ENCODE peak calls at places on chromosome 17, in five cellular contexts. One of them, this sample, is unnamed.

GRCh38 chr17:65121916-65122821 is 15.0 kb upstream of the RGS9 start:
- DNase-seq in sigmoid colon: no peak
- DNase-seq in heart right ventricle: no peak
- DNase-seq in adrenal gland: no peak
- DNase-seq in neural progenitor cell: no peak
- DNase-seq in this sample: no peak

GRCh38 chr17:64418506-64419339 is 28.1 kb upstream of the PECAM1 start:
- DNase-seq in sigmoid colon: peak; percentile 41
- DNase-seq in heart right ventricle: no peak
- DNase-seq in adrenal gland: no peak
- DNase-seq in neural progenitor cell: peak; percentile 69
- DNase-seq in this sample: peak; percentile 40

GRCh38 chr17:32586666-32587065 is 99.9 kb downstream of the CDK5R1 start:
- DNase-seq in sigmoid colon: no peak
- DNase-seq in heart right ventricle: no peak
- DNase-seq in adrenal gland: no peak
- DNase-seq in neural progenitor cell: no peak
- DNase-seq in this sample: no peak

GRCh38 chr17:21131090-21131616 is 4.4 kb downstream of the DHRS7B start:
- DNase-seq in sigmoid colon: no peak
- DNase-seq in heart right ventricle: no peak
- DNase-seq in adrenal gland: no peak
- DNase-seq in neural progenitor cell: no peak
- DNase-seq in this sample: no peak

GRCh38 chr17:1197781-1198490 is 18.2 kb upstream of the ABR start:
- DNase-seq in sigmoid colon: peak; percentile 92
- DNase-seq in heart right ventricle: peak; percentile 81
- DNase-seq in adrenal gland: peak; percentile 83
- DNase-seq in neural progenitor cell: no peak
- DNase-seq in this sample: peak; percentile 91

GRCh38 chr17:18181358-18181757 is 2.3 kb upstream of the ALKBH5 start:
- DNase-seq in sigmoid colon: no peak
- DNase-seq in heart right ventricle: no peak
- DNase-seq in adrenal gland: no peak
- DNase-seq in neural progenitor cell: no peak
- DNase-seq in this sample: no peak

GRCh38 chr17:35898283-35899070 is 18.3 kb upstream of the CCL5 start:
- DNase-seq in sigmoid colon: no peak
- DNase-seq in heart right ventricle: peak; percentile 9
- DNase-seq in adrenal gland: peak; percentile 60
- DNase-seq in neural progenitor cell: no peak
- DNase-seq in this sample: no peak

GRCh38 chr17:10198509-10199249 is at the start of gene GAS7:
- DNase-seq in sigmoid colon: peak; percentile 84
- DNase-seq in heart right ventricle: peak; percentile 74
- DNase-seq in adrenal gland: peak; percentile 35
- DNase-seq in neural progenitor cell: peak; percentile 91
- DNase-seq in this sample: peak; percentile 84

GRCh38 chr17:29563816-29564215 is 3.0 kb downstream of the ABHD15 start:
- DNase-seq in sigmoid colon: no peak
- DNase-seq in heart right ventricle: no peak
- DNase-seq in adrenal gland: no peak
- DNase-seq in neural progenitor cell: no peak
- DNase-seq in this sample: no peak

GRCh38 chr17:28425206-28425605 is 19.2 kb upstream of the SLC46A1 start:
- DNase-seq in sigmoid colon: no peak
- DNase-seq in heart right ventricle: no peak
- DNase-seq in adrenal gland: no peak
- DNase-seq in neural progenitor cell: no peak
- DNase-seq in this sample: no peak

GRCh38 chr17:9228408-9229159 is 207.3 kb downstream of the NTN1 start:
- DNase-seq in sigmoid colon: no peak
- DNase-seq in heart right ventricle: no peak
- DNase-seq in adrenal gland: no peak
- DNase-seq in neural progenitor cell: no peak
- DNase-seq in this sample: no peak

GRCh38 chr17:15456972-15457722 is 10.3 kb downstream of the CDRT4 start:
- DNase-seq in sigmoid colon: peak; percentile 95
- DNase-seq in heart right ventricle: peak; percentile 70
- DNase-seq in adrenal gland: no peak
- DNase-seq in neural progenitor cell: no peak
- DNase-seq in this sample: no peak

GRCh38 chr17:48642059-48642842 is 16.1 kb upstream of the HOXB9 start:
- DNase-seq in sigmoid colon: peak; percentile 56
- DNase-seq in heart right ventricle: no peak
- DNase-seq in adrenal gland: no peak
- DNase-seq in neural progenitor cell: peak; percentile 48
- DNase-seq in this sample: no peak

GRCh38 chr17:28547623-28548416 is 4.6 kb downstream of the UNC119 start:
- DNase-seq in sigmoid colon: peak; percentile 79
- DNase-seq in heart right ventricle: peak; percentile 73
- DNase-seq in adrenal gland: peak; percentile 80
- DNase-seq in neural progenitor cell: peak; percentile 85
- DNase-seq in this sample: peak; percentile 87

GRCh38 chr17:35889818-35890773 is 9.9 kb upstream of the CCL5 start:
- DNase-seq in sigmoid colon: no peak
- DNase-seq in heart right ventricle: no peak
- DNase-seq in adrenal gland: peak; percentile 36
- DNase-seq in neural progenitor cell: peak; percentile 11
- DNase-seq in this sample: no peak

GRCh38 chr17:69696645-69697044 is 282.1 kb downstream of the MAP2K6 start:
- DNase-seq in sigmoid colon: peak; percentile 62
- DNase-seq in heart right ventricle: no peak
- DNase-seq in adrenal gland: no peak
- DNase-seq in neural progenitor cell: no peak
- DNase-seq in this sample: no peak

GRCh38 chr17:17020821-17021193 is 21.4 kb upstream of the MPRIP start:
- DNase-seq in sigmoid colon: no peak
- DNase-seq in heart right ventricle: no peak
- DNase-seq in adrenal gland: no peak
- DNase-seq in neural progenitor cell: no peak
- DNase-seq in this sample: peak; percentile 49

GRCh38 chr17:75105269-75106080 is 4.3 kb upstream of the ARMC7 start:
- DNase-seq in sigmoid colon: no peak
- DNase-seq in heart right ventricle: no peak
- DNase-seq in adrenal gland: peak; percentile 72
- DNase-seq in neural progenitor cell: peak; percentile 72
- DNase-seq in this sample: peak; percentile 83

GRCh38 chr17:50049636-50050035 is 6.3 kb upstream of the ITGA3 start:
- DNase-seq in sigmoid colon: no peak
- DNase-seq in heart right ventricle: no peak
- DNase-seq in adrenal gland: peak; percentile 9
- DNase-seq in neural progenitor cell: no peak
- DNase-seq in this sample: no peak

GRCh38 chr17:2181206-2181983 is 122.2 kb downstream of the SMG6 start:
- DNase-seq in sigmoid colon: peak; percentile 94
- DNase-seq in heart right ventricle: peak; percentile 80
- DNase-seq in adrenal gland: peak; percentile 87
- DNase-seq in neural progenitor cell: peak; percentile 38
- DNase-seq in this sample: no peak

GRCh38 chr17:61641715-61642114 is 50.7 kb upstream of the NACA2 start:
- DNase-seq in sigmoid colon: no peak
- DNase-seq in heart right ventricle: no peak
- DNase-seq in adrenal gland: no peak
- DNase-seq in neural progenitor cell: no peak
- DNase-seq in this sample: no peak

GRCh38 chr17:39591958-39592954 is 15.5 kb downstream of the NEUROD2 start:
- DNase-seq in sigmoid colon: no peak
- DNase-seq in heart right ventricle: peak; percentile 44
- DNase-seq in adrenal gland: no peak
- DNase-seq in neural progenitor cell: peak; percentile 92
- DNase-seq in this sample: no peak

GRCh38 chr17:53387745-53388144 is 435.0 kb upstream of the KIF2B start:
- DNase-seq in sigmoid colon: no peak
- DNase-seq in heart right ventricle: no peak
- DNase-seq in adrenal gland: no peak
- DNase-seq in neural progenitor cell: no peak
- DNase-seq in this sample: no peak

GRCh38 chr17:33277436-33278100 is 15.5 kb downstream of the ASIC2 start:
- DNase-seq in sigmoid colon: no peak
- DNase-seq in heart right ventricle: no peak
- DNase-seq in adrenal gland: peak; percentile 72
- DNase-seq in neural progenitor cell: peak; percentile 72
- DNase-seq in this sample: no peak

GRCh38 chr17:2814499-2815341 is 18.5 kb downstream of the RAP1GAP2 start:
- DNase-seq in sigmoid colon: no peak
- DNase-seq in heart right ventricle: peak; percentile 13
- DNase-seq in adrenal gland: no peak
- DNase-seq in neural progenitor cell: no peak
- DNase-seq in this sample: no peak

GRCh38 chr17:8117980-8118768 is at the start of gene ALOXE3:
- DNase-seq in sigmoid colon: peak; percentile 84
- DNase-seq in heart right ventricle: peak; percentile 28
- DNase-seq in adrenal gland: peak; percentile 61
- DNase-seq in neural progenitor cell: peak; percentile 59
- DNase-seq in this sample: no peak

GRCh38 chr17:43175213-43176118 is 4.5 kb downstream of the NBR1 start:
- DNase-seq in sigmoid colon: no peak
- DNase-seq in heart right ventricle: no peak
- DNase-seq in adrenal gland: no peak
- DNase-seq in neural progenitor cell: no peak
- DNase-seq in this sample: no peak

GRCh38 chr17:58401287-58401686 is 16.0 kb downstream of the RNF43 start:
- DNase-seq in sigmoid colon: no peak
- DNase-seq in heart right ventricle: no peak
- DNase-seq in adrenal gland: no peak
- DNase-seq in neural progenitor cell: no peak
- DNase-seq in this sample: no peak

GRCh38 chr17:41773731-41774193 is 12.7 kb downstream of the JUP start:
- DNase-seq in sigmoid colon: peak; percentile 59
- DNase-seq in heart right ventricle: peak; percentile 38
- DNase-seq in adrenal gland: no peak
- DNase-seq in neural progenitor cell: no peak
- DNase-seq in this sample: no peak

GRCh38 chr17:41779954-41780353 is 6.6 kb downstream of the JUP start:
- DNase-seq in sigmoid colon: no peak
- DNase-seq in heart right ventricle: no peak
- DNase-seq in adrenal gland: no peak
- DNase-seq in neural progenitor cell: no peak
- DNase-seq in this sample: no peak

GRCh38 chr17:41777579-41778188 is 8.8 kb downstream of the JUP start:
- DNase-seq in sigmoid colon: peak; percentile 87
- DNase-seq in heart right ventricle: peak; percentile 89
- DNase-seq in adrenal gland: peak; percentile 75
- DNase-seq in neural progenitor cell: no peak
- DNase-seq in this sample: peak; percentile 74

GRCh38 chr17:41775394-41776226 is 10.9 kb downstream of the JUP start:
- DNase-seq in sigmoid colon: no peak
- DNase-seq in heart right ventricle: peak; percentile 51
- DNase-seq in adrenal gland: peak; percentile 46
- DNase-seq in neural progenitor cell: peak; percentile 84
- DNase-seq in this sample: no peak

DNA sequence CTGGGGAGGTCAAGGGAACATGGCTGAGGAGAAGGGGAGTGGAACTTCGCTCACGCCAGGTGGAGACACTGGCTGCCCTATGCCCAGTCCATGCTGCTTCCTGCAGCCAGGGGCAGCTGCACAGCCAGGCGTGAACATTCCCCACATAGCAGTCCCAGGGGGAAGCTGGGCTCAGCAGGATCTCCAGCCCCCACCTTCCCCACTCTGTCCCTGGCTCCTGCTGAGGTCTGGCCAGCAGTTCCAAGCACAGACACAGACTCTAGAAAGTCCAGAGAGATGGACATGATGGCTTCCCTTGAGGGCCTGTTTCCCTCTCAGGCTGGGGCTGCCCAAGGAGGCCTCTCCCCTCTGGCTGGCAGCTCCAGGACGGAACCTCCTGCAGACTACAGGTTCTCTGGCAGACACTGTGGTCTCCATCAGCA is 9.3 kb downstream of the JUP start:
- DNase-seq in sigmoid colon: peak; percentile 72
- DNase-seq in heart right ventricle: peak; percentile 79
- DNase-seq in adrenal gland: no peak
- DNase-seq in neural progenitor cell: peak; percentile 60
- DNase-seq in this sample: no peak
- TF ChIP-seq CTCF in sigmoid colon: no peak
- TF ChIP-seq CTCF in heart right ventricle: peak; percentile 58
- TF ChIP-seq CTCF in adrenal gland: no peak
- TF ChIP-seq CTCF in neural progenitor cell: no peak
- TF ChIP-seq CTCF in this sample: no peak

GRCh38 chr17:12406623-12407228 is 259.0 kb upstream of the MYOCD start:
- DNase-seq in sigmoid colon: no peak
- DNase-seq in heart right ventricle: no peak
- DNase-seq in adrenal gland: no peak
- DNase-seq in neural progenitor cell: no peak
- DNase-seq in this sample: no peak
- H3K27ac ChIP-seq in sigmoid colon: peak overlapping the region; percentile 79
- H3K27ac ChIP-seq in heart right ventricle: no peak overlapping the region
- H3K27ac ChIP-seq in adrenal gland: no peak overlapping the region
- H3K27ac ChIP-seq in neural progenitor cell: no peak overlapping the region
- H3K27ac ChIP-seq in this sample: no peak overlapping the region

DNA sequence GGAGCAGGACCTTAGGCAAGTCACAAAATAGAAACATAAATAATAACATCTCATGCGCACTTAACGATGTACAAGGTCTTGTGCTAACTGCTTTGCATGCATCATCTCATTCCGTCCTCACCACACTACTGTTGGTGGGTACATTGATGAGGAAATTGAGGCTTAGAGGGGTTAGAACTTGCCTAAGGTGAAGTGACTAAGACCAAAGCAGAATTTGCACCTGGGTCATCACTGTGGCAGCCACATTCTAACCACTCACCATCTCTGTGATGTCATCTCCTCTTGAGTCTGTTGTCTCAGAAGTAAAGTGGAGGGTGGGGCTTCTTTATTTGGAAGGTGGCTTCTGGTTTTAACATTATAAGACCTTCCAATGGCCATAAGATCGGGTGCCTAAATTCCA is 20.4 kb upstream of the TRIM25 start:
- DNase-seq in sigmoid colon: no peak
- DNase-seq in heart right ventricle: no peak
- DNase-seq in adrenal gland: no peak
- DNase-seq in neural progenitor cell: no peak
- DNase-seq in this sample: no peak
- H3K4me3 ChIP-seq in sigmoid colon: no peak overlapping the region
- H3K4me3 ChIP-seq in heart right ventricle: no peak overlapping the region
- H3K4me3 ChIP-seq in adrenal gland: no peak overlapping the region
- H3K4me3 ChIP-seq in neural progenitor cell: no peak overlapping the region
- H3K4me3 ChIP-seq in this sample: no peak overlapping the region

GRCh38 chr17:59561042-59561441 is 4.4 kb upstream of the DHX40 start:
- DNase-seq in sigmoid colon: no peak
- DNase-seq in heart right ventricle: no peak
- DNase-seq in adrenal gland: no peak
- DNase-seq in neural progenitor cell: peak; percentile 22
- DNase-seq in this sample: no peak

GRCh38 chr17:59558039-59558438 is 7.4 kb upstream of the DHX40 start:
- DNase-seq in sigmoid colon: no peak
- DNase-seq in heart right ventricle: no peak
- DNase-seq in adrenal gland: no peak
- DNase-seq in neural progenitor cell: no peak
- DNase-seq in this sample: no peak

DNA sequence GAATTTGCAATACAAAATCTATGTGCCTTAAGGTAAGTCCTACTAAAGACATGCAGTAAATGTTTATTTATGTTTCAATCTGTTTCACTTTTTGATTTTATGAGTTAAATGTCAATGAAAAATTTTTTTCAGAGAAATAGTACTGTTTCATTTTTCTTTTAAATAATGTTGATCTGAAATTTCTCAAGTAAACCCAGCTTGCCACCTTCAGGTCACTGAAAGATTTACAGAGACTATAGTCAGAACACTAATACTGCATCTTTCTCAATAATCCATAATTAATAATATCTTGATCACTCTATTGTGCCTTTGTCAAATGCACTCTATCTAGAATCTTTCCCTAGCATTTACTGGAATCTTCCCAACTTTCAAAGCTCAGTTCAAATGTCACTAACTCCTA is 6.5 kb upstream of the DHX40 start:
- DNase-seq in sigmoid colon: no peak
- DNase-seq in heart right ventricle: no peak
- DNase-seq in adrenal gland: no peak
- DNase-seq in neural progenitor cell: no peak
- DNase-seq in this sample: no peak
- TF ChIP-seq CTCF in sigmoid colon: no peak
- TF ChIP-seq CTCF in heart right ventricle: peak; percentile 29
- TF ChIP-seq CTCF in adrenal gland: peak; percentile 56
- TF ChIP-seq CTCF in neural progenitor cell: peak; percentile 20
- TF ChIP-seq CTCF in this sample: peak; percentile 41

This sample was measured in upper lobe of right lung.